ENCODE peak calls at places on chromosomes 2 and 18, in ten cellular contexts. I is endothelial cell of umbilical vein, B is transverse colon, H is A549, S is spleen, R is vagina, Y is HepG2, O is thyroid gland, D is adrenal gland, Z is sigmoid colon. G is an unnamed sample.

GRCh38 chr2:68987051-68987503 is 12.6 kb downstream of the GKN1 start:
- DNase-seq in D (peak; percentile 79), H (no peak), I (no peak), R (no peak), B (no peak), O (no peak), Y (no peak), S (no peak), Z (no peak), G (no peak)

GRCh38 chr18:2395427-2396161 is 175.7 kb downstream of the METTL4 start:
- DNase-seq in H (no peak), B (no peak), R (no peak), Y (no peak), D (no peak), O (no peak), I (no peak), Z (no peak), S (no peak), G (no peak)

GRCh38 chr2:15584316-15584715 is 7.4 kb upstream of the DDX1 start:
- DNase-seq in I (no peak), D (no peak), H (no peak), O (no peak), R (no peak), B (no peak), S (no peak), Z (no peak), Y (no peak), G (no peak)

GRCh38 chr2:238061310-238062202 is 755 bp downstream of the SCLY start:
- DNase-seq in H (peak; percentile 49), Y (peak; percentile 35), D (peak; percentile 41), Z (peak; percentile 76), S (peak; percentile 80), B (peak; percentile 35), I (peak; percentile 30), R (no peak), O (peak; percentile 37), G (no peak)

GRCh38 chr18:49745051-49746014 is 68.0 kb downstream of the ACAA2 start:
- DNase-seq in R (no peak), S (no peak), H (no peak), B (no peak), I (no peak), Z (no peak), Y (no peak), O (no peak), D (no peak), G (no peak)

GRCh38 chr2:163471947-163472346 is 263.9 kb downstream of the FIGN start:
- DNase-seq in R (no peak), O (no peak), B (no peak), I (peak; percentile 18), D (no peak), S (no peak), Y (peak; percentile 3), Z (no peak), H (peak; percentile 50), G (no peak)

GRCh38 chr18:38427234-38427633 is 861.6 kb upstream of the CELF4 start:
- DNase-seq in I (no peak), Z (no peak), D (no peak), B (no peak), R (no peak), H (no peak), S (no peak), O (no peak), Y (peak; percentile 0), G (no peak)

GRCh38 chr18:32360682-32361345 is 109.9 kb downstream of the GAREM1 start:
- DNase-seq in B (no peak), H (no peak), I (no peak), D (no peak), O (no peak), R (no peak), Y (no peak), Z (no peak), S (no peak), G (no peak)

DNA sequence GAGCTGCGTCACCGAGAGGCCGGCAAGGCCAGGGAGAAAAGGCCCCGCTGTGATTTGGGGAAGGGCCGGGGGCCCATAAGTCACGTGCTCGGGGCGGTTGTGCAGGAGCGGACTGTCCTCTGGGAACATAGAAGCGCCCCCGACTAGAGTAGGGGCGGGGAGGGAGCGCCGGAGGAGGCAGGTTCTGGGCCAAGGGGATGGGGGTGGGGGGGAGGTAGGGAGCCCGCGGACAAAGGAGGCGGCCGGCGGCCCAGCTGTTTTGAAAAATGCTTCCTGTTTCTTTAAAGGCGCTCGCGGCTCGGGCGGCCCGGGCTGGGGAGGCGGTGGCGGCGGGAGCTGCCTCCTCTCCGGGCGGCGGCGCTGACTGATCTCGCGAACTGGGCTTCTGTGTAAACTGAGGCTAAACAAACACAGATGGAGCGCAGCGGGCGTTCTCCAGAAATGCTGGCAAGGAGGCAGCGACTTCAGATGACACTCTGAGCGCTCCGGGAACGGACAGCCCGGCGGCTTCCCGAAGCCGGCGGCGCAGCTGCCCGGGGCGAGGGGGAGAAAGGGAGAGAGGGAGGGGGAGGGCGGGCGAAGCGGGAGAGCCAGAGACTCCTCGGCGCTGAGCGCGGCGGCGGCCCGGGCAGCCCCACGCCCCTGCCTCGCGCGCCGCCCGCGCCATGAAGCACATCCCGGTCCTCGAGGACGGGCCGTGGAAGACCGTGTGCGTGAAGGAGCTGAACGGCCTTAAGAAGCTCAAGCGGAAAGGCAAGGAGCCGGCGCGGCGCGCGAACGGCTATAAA is at the start of gene ATOH8:
- DNase-seq in D (peak; percentile 54), H (peak; percentile 77), R (no peak), B (peak; percentile 68), O (peak; percentile 88), S (peak; percentile 91), Y (peak; percentile 67), Z (peak; percentile 88), I (peak; percentile 61), G (peak; percentile 65)
- TF ChIP-seq POLR2A in D (no peak), H (no peak), R (peak; percentile 30), B (peak; percentile 23), O (peak; percentile 88), S (no peak), Y (no peak), Z (peak; percentile 25), I (no peak), G (peak; percentile 67)

GRCh38 chr2:66691199-66691975 is 256.5 kb downstream of the MEIS1 start:
- DNase-seq in R (no peak), Y (no peak), Z (no peak), I (no peak), O (no peak), B (no peak), H (no peak), S (no peak), D (peak; percentile 50), G (no peak)
- H3K4me3 ChIP-seq in R (peak overlapping the region; percentile 30), Y (no peak overlapping the region), Z (peak overlapping the region; percentile 56), I (no peak overlapping the region), O (no peak overlapping the region), B (peak overlapping the region; percentile 24), H (no peak overlapping the region), S (peak overlapping the region; percentile 6), D (peak overlapping the region; percentile 33), G (no peak overlapping the region)

GRCh38 chr2:234983011-234983726 is 31.4 kb downstream of the SH3BP4 start:
- DNase-seq in Y (no peak), S (no peak), D (no peak), O (peak; percentile 75), I (no peak), H (no peak), B (peak; percentile 32), Z (no peak), R (no peak), G (no peak)

GRCh38 chr2:234979204-234980167 is 27.7 kb downstream of the SH3BP4 start:
- DNase-seq in R (no peak), Y (peak; percentile 73), I (peak; percentile 84), Z (no peak), B (no peak), D (no peak), H (peak; percentile 49), O (no peak), S (no peak), G (no peak)

GRCh38 chr2:234980476-234981187 is 28.8 kb downstream of the SH3BP4 start:
- DNase-seq in B (peak; percentile 52), R (no peak), D (no peak), O (peak; percentile 68), S (no peak), Y (peak; percentile 78), H (no peak), I (peak; percentile 98), Z (no peak), G (no peak)

GRCh38 chr2:234981197-234982095 is 29.6 kb downstream of the SH3BP4 start:
- DNase-seq in D (peak; percentile 43), H (peak; percentile 94), Y (peak; percentile 94), O (peak; percentile 95), I (peak; percentile 99), S (no peak), Z (peak; percentile 85), B (peak; percentile 47), R (peak; percentile 92), G (peak; percentile 46)

DNA sequence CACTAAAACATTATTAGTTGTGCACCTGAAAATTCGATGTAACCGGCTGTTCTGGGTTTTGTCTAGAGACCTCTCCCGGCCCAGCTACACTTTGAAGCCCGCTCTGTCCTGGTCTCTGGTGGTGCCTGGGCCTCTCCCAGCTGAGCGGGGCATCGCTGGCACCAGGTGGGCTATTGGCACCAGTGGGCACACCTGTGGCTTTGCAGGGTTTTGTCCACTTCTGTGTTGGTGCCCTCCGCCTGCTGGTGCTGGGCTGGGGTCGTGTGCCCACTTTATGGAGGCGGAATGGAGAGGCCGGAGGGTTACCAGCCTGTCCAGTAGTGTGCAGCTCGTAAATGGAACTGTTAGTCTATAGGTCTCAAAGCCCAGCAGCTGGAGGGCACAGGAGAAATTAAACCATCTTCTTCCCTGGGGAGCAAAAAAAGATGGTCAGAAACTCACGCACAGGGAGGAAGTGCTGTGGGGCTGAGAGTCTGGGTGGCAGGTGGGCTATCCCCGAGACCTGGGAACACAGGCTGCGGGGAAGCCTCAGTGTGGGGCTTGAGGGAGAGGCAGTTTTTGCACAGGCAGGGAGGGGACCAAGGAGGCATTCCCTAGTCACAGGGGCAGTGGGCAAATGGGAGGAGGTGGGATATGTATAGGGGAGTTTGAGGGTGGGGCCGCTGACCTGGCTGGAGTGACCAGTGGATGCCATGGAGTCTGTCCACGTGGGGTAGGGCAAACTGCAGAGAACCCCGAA is 30.4 kb downstream of the SH3BP4 start:
- DNase-seq in H (no peak), B (no peak), R (no peak), O (no peak), Z (no peak), S (no peak), Y (no peak), I (no peak), D (no peak), G (no peak)
- H3K4me1 ChIP-seq in H (peaks cover 57% of the 10 kb centered on the region), B (peaks cover 32% of the 10 kb centered on the region), R (peaks cover 45% of the 10 kb centered on the region), O (peaks cover 62% of the 10 kb centered on the region), Z (peaks cover 54% of the 10 kb centered on the region), S (peaks cover 11% of the 10 kb centered on the region), Y (peaks cover 98% of the 10 kb centered on the region), I (peaks cover 81% of the 10 kb centered on the region), D (no peaks in the 10 kb centered on the region), G (peaks cover 25% of the 10 kb centered on the region)

GRCh38 chr2:170986566-170987258 is 57.7 kb downstream of the GORASP2 start:
- DNase-seq in R (no peak), S (no peak), D (no peak), Y (no peak), Z (no peak), B (no peak), H (no peak), O (no peak), I (no peak), G (no peak)

GRCh38 chr2:170996316-170996715 is 67.3 kb downstream of the GORASP2 start:
- DNase-seq in B (no peak), D (no peak), Z (no peak), H (no peak), S (no peak), Y (no peak), I (no peak), R (no peak), O (no peak), G (no peak)

DNA sequence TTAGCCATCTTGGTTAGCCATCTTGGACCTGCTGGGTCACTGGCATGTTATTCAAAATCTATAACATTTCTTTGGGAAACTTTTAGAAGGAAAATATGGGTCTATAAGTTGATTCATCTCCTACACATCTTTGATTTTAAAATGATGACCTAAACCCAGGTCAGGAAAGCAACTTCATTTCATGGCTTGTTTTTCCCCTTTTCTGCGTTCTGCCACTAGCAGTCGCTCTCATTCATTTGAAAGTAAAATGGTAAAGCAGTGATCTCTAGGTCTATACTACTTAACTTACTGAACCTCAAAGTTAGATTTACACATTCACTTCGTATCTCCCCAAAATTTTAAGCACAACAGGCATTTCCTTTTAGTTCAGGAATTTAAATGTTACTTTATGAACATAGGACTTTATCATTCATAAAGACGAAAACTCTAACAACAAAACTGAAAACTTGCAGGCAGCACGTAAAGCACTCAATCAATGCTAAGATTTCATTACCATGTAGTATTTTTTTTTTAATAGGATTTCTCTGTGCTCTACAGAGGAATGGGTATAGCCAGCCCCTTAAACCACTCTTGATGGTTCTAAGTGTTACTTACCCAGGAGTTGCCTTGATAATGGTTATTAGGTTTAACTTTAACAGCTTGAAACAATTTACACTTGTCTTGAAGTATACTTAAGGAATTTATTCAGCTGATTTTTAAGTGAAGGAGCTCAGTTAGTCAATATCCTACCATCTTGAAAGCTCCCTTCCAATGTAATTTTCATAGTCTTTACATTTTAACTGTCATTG is 62.5 kb downstream of the GORASP2 start:
- DNase-seq in Y (no peak), Z (no peak), H (no peak), D (no peak), B (no peak), R (no peak), I (no peak), S (no peak), O (no peak), G (no peak)
- TF ChIP-seq POLR2A in Y (no peak), Z (no peak), H (no peak), D (no peak), B (no peak), R (no peak), I (no peak), S (no peak), O (no peak), G (no peak)